ENCODE peak calls at places on chromosome 12, in six cellular contexts. U is trophoblast cell, I is IMR-90, Y is H9, V is mesenchymal stem cell, P is H1. C is an unnamed sample.
A peak's percentile ranks its signal among the peaks of the same experiment; 100 is the strongest.

GRCh38 chr12:106211973-106212372 is 35.8 kb downstream of the CKAP4 start:
- DNase-seq in U (no peak), I (no peak), Y (no peak), V (no peak), P (no peak), C (no peak)

GRCh38 chr12:100687686-100688085 is 106.9 kb upstream of the ANO4 start:
- DNase-seq in U (no peak), I (no peak), Y (no peak), V (no peak), P (no peak), C (no peak)

GRCh38 chr12:89345830-89346740 is 6.2 kb downstream of the DUSP6 start:
- DNase-seq in U (no peak), I (peak; percentile 64), Y (peak; percentile 92), V (peak; percentile 89), P (no peak), C (peak; percentile 67)

GRCh38 chr12:14418526-14418925 is 53.0 kb downstream of the ATF7IP start:
- DNase-seq in U (peak; percentile 1), I (peak; percentile 38), Y (no peak), V (peak; percentile 50), P (no peak), C (no peak)

GRCh38 chr12:122547330-122547729 is 20.3 kb downstream of the KNTC1 start:
- DNase-seq in U (no peak), I (peak; percentile 15), Y (no peak), V (peak; percentile 0), P (no peak), C (no peak)

GRCh38 chr12:58765653-58766554 is 154.4 kb downstream of the LRIG3 start:
- DNase-seq in U (no peak), I (peak; percentile 59), Y (no peak), V (peak; percentile 78), P (no peak), C (no peak)

GRCh38 chr12:129911437-129912049 is 7.7 kb upstream of the TMEM132D start:
- DNase-seq in U (no peak), I (no peak), Y (peak; percentile 85), V (no peak), P (no peak), C (peak; percentile 43)

GRCh38 chr12:64171715-64172114 is 50.4 kb downstream of the KICS2 start:
- DNase-seq in U (no peak), I (peak; percentile 67), Y (no peak), V (peak; percentile 77), P (no peak), C (no peak)

GRCh38 chr12:112148031-112148513 is 22.7 kb downstream of the TRAFD1 start:
- DNase-seq in U (peak; percentile 29), I (peak; percentile 79), Y (no peak), V (peak; percentile 42), P (no peak), C (no peak)

GRCh38 chr12:14937689-14938088 is 648 bp downstream of the ERP27 start:
- DNase-seq in U (no peak), I (no peak), Y (peak; percentile 45), V (no peak), P (no peak), C (no peak)

GRCh38 chr12:130454296-130454695 is 116.6 kb downstream of the PIWIL1 start:
- DNase-seq in U (no peak), I (no peak), Y (no peak), V (no peak), P (no peak), C (no peak)

GRCh38 chr12:124568431-124569374 is 1.3 kb upstream of the NCOR2 start:
- DNase-seq in U (no peak), I (peak; percentile 94), Y (peak; percentile 71), V (peak; percentile 97), P (peak; percentile 63), C (no peak)

GRCh38 chr12:57454566-57455373 is at the start of gene INHBE:
- DNase-seq in U (no peak), I (peak; percentile 96), Y (peak; percentile 97), V (peak; percentile 72), P (peak; percentile 84), C (peak; percentile 54)

GRCh38 chr12:105480162-105480561 is 149.7 kb downstream of the C12orf75 start:
- DNase-seq in U (no peak), I (peak; percentile 31), Y (no peak), V (peak; percentile 46), P (no peak), C (no peak)

GRCh38 chr12:101795786-101796185 is 35.0 kb downstream of the GNPTAB start:
- DNase-seq in U (no peak), I (no peak), Y (no peak), V (no peak), P (no peak), C (no peak)

GRCh38 chr12:123948401-123949117 is 24.1 kb downstream of the CCDC92 start:
- DNase-seq in U (no peak), I (no peak), Y (peak; percentile 26), V (no peak), P (no peak), C (no peak)

GRCh38 chr12:118282767-118283166 is 89.9 kb downstream of the TAOK3 start:
- DNase-seq in U (no peak), I (no peak), Y (no peak), V (no peak), P (no peak), C (no peak)

GRCh38 chr12:53289891-53290290 is 5.5 kb upstream of the PFDN5 start:
- DNase-seq in U (no peak), I (peak; percentile 52), Y (no peak), V (no peak), P (no peak), C (no peak)

GRCh38 chr12:27012239-27012981 is 1.8 kb downstream of the TM7SF3 start:
- DNase-seq in U (no peak), I (no peak), Y (no peak), V (no peak), P (no peak), C (no peak)

GRCh38 chr12:124308741-124309140 is 13.8 kb downstream of the RFLNA start:
- DNase-seq in U (no peak), I (no peak), Y (no peak), V (no peak), P (no peak), C (no peak)

GRCh38 chr12:18750087-18750486 is 12.2 kb downstream of the CAPZA3 start:
- DNase-seq in U (no peak), I (peak; percentile 26), Y (no peak), V (peak; percentile 70), P (no peak), C (no peak)

GRCh38 chr12:110592078-110592477 is 9.0 kb upstream of the PPTC7 start:
- DNase-seq in U (no peak), I (no peak), Y (no peak), V (no peak), P (no peak), C (no peak)

GRCh38 chr12:110591508-110592051 is 8.5 kb upstream of the PPTC7 start:
- DNase-seq in U (no peak), I (no peak), Y (no peak), V (no peak), P (no peak), C (no peak)

GRCh38 chr12:110590806-110591326 is 7.7 kb upstream of the PPTC7 start:
- DNase-seq in U (no peak), I (peak; percentile 44), Y (no peak), V (peak; percentile 79), P (no peak), C (no peak)

GRCh38 chr12:110585231-110585799 is 2.2 kb upstream of the PPTC7 start:
- DNase-seq in U (peak; percentile 65), I (peak; percentile 32), Y (no peak), V (peak; percentile 34), P (no peak), C (no peak)

GRCh38 chr12:110590059-110590458 is 6.9 kb upstream of the PPTC7 start:
- DNase-seq in U (no peak), I (no peak), Y (no peak), V (no peak), P (no peak), C (no peak)
- H2AFZ ChIP-seq in U (no peak overlapping the region), I (no peak overlapping the region), Y (no peak overlapping the region), V (no peak overlapping the region), P (peak overlapping the region; percentile 31), C (no peak overlapping the region)

GRCh38 chr12:120739821-120740613 is 14.4 kb downstream of the ACADS start:
- DNase-seq in U (no peak), I (no peak), Y (no peak), V (no peak), P (no peak), C (no peak)

GRCh38 chr12:120742207-120742536 is 16.5 kb downstream of the ACADS start:
- DNase-seq in U (no peak), I (no peak), Y (no peak), V (no peak), P (no peak), C (no peak)

GRCh38 chr12:120740871-120741270 is 15.2 kb downstream of the ACADS start:
- DNase-seq in U (no peak), I (no peak), Y (no peak), V (no peak), P (no peak), C (no peak)

GRCh38 chr12:120739031-120739762 is 13.6 kb downstream of the ACADS start:
- DNase-seq in U (no peak), I (no peak), Y (no peak), V (no peak), P (no peak), C (no peak)

DNA sequence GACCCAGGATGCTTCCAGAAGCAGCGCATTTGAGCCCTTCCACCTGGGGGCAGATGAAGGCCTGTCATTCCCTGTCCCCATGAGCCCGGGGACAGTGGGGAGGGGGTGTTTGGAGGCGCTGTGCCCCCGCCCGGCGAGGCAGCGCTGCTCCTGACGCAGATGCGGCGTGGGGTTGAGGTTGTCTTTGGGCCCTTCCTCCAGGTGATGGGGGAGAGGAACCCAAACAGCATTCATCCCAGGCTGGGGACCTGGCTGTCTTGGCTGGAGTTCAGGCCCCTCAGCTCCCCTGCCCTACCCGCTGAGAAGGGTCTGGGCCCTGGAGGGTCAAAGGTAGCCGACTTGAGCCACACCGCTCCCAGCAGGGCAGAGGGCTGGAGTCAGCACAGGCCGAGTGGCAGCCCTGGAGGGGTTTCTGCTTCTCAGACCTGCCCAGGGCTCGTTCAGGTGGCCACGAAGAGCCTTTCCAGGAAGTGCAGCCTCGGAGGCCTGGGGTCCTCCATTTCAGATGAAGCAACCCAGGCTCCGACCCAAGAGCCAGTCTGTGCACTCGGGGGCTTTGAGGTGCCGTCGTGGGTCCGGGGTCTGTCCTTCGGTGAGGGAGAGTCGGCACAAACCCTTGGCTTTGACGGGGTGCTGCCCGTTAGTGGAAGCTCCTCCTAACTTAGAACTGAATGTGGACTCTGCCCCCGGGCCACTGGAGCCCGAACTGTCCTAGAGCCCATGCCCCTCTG is 16.0 kb downstream of the ACADS start:
- DNase-seq in U (no peak), I (no peak), Y (no peak), V (no peak), P (no peak), C (no peak)
- H3K23ac ChIP-seq in U (no peak overlapping the region), I (no peak overlapping the region), Y (no peak overlapping the region), V (no peak overlapping the region), P (no peak overlapping the region), C (no peak overlapping the region)

DNA sequence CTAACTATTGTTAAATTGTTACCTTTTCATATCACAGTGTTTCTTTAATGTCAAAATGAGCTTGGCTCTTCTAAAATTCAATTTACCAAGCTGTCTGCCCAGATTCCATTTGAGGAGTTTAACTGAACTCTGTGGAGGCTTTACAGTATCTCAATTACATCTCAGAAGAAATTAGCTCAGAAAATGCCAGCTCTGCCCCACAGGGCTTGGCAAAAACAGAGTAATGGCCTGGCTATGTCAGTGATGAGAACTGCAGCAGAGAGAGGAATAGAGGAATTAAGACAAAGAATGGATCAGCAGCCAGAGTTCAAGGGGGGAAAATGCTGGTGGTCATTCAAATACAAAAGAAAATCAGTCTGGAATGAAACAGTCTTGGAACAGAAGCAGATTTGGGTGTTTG is 15.8 kb upstream of the TMTC1 start:
- DNase-seq in U (no peak), I (no peak), Y (no peak), V (no peak), P (no peak), C (no peak)
- H2AFZ ChIP-seq in U (no peak overlapping the region), I (no peak overlapping the region), Y (no peak overlapping the region), V (no peak overlapping the region), P (no peak overlapping the region), C (peak overlapping the region; percentile 56)

GRCh38 chr12:132710422-132711168 is at the start of gene PGAM5:
- DNase-seq in U (peak; percentile 85), I (peak; percentile 70), Y (peak; percentile 75), V (peak; percentile 79), P (peak; percentile 23), C (peak; percentile 75)
- H3K23ac ChIP-seq in U (no peak within 1 kb of the TSS), I (peak within 1 kb of the TSS; percentile 72), Y (no peak within 1 kb of the TSS), V (peak within 1 kb of the TSS; percentile 80), P (no peak within 1 kb of the TSS), C (peak within 1 kb of the TSS; percentile 99)

C was measured in neuronal stem cell.